ENCODE peak calls at places on chromosomes 11 and 22, in five cellular contexts. One of them, this sample, is unnamed.

GRCh38 chr11:64545605-64546004 is 45.4 kb upstream of the SLC22A12 start:
- DNase-seq in adipocyte: peak; percentile 11
- DNase-seq in heart right ventricle: no peak
- DNase-seq in mesendoderm: no peak
- DNase-seq in fibroblast of lung: peak; percentile 78
- DNase-seq in this sample: peak; percentile 83

GRCh38 chr22:41799486-41800347 is 762 bp upstream of the CCDC134 start:
- DNase-seq in heart right ventricle: peak; percentile 34
- DNase-seq in mesendoderm: no peak
- DNase-seq in adipocyte: peak; percentile 28
- DNase-seq in fibroblast of lung: peak; percentile 25
- DNase-seq in this sample: peak; percentile 49

GRCh38 chr22:29689872-29690213 is 30.0 kb upstream of the CABP7 start:
- DNase-seq in mesendoderm: peak; percentile 78
- DNase-seq in heart right ventricle: peak; percentile 43
- DNase-seq in fibroblast of lung: peak; percentile 58
- DNase-seq in adipocyte: peak; percentile 64
- DNase-seq in this sample: peak; percentile 62

GRCh38 chr11:132658004-132658403 is 874.3 kb downstream of the OPCML start:
- DNase-seq in adipocyte: no peak
- DNase-seq in mesendoderm: no peak
- DNase-seq in fibroblast of lung: no peak
- DNase-seq in heart right ventricle: no peak
- DNase-seq in this sample: no peak

GRCh38 chr11:5343474-5344335 is at the start of gene OR51B5:
- DNase-seq in mesendoderm: peak; percentile 12
- DNase-seq in heart right ventricle: no peak
- DNase-seq in adipocyte: no peak
- DNase-seq in fibroblast of lung: no peak
- DNase-seq in this sample: no peak

GRCh38 chr11:97461934-97462333 is 1072.1 kb downstream of the JRKL start:
- DNase-seq in adipocyte: no peak
- DNase-seq in mesendoderm: no peak
- DNase-seq in fibroblast of lung: no peak
- DNase-seq in heart right ventricle: no peak
- DNase-seq in this sample: no peak

GRCh38 chr11:118448294-118448693 is 12.0 kb downstream of the KMT2A start:
- DNase-seq in mesendoderm: no peak
- DNase-seq in fibroblast of lung: peak; percentile 35
- DNase-seq in heart right ventricle: no peak
- DNase-seq in adipocyte: peak; percentile 41
- DNase-seq in this sample: no peak

GRCh38 chr22:42145175-42145574 is 14.6 kb upstream of the CYP2D6 start:
- DNase-seq in fibroblast of lung: no peak
- DNase-seq in adipocyte: no peak
- DNase-seq in heart right ventricle: no peak
- DNase-seq in mesendoderm: peak; percentile 8
- DNase-seq in this sample: no peak

GRCh38 chr22:48779661-48780596 is 1047.7 kb downstream of the BRD1 start:
- DNase-seq in mesendoderm: no peak
- DNase-seq in fibroblast of lung: no peak
- DNase-seq in adipocyte: no peak
- DNase-seq in heart right ventricle: no peak
- DNase-seq in this sample: no peak

GRCh38 chr11:9462172-9462799 is 1.5 kb downstream of the ZNF143 start:
- DNase-seq in fibroblast of lung: no peak
- DNase-seq in mesendoderm: peak; percentile 29
- DNase-seq in heart right ventricle: no peak
- DNase-seq in adipocyte: peak; percentile 49
- DNase-seq in this sample: no peak

GRCh38 chr11:73999581-74000306 is 9.1 kb downstream of the UCP3 start:
- DNase-seq in mesendoderm: no peak
- DNase-seq in adipocyte: no peak
- DNase-seq in heart right ventricle: no peak
- DNase-seq in fibroblast of lung: no peak
- DNase-seq in this sample: no peak

GRCh38 chr11:57153448-57153847 is 28.3 kb upstream of the LRRC55 start:
- DNase-seq in fibroblast of lung: no peak
- DNase-seq in adipocyte: no peak
- DNase-seq in heart right ventricle: no peak
- DNase-seq in mesendoderm: no peak
- DNase-seq in this sample: no peak

GRCh38 chr11:84390441-84391078 is 1104.4 kb upstream of the CCDC90B start:
- DNase-seq in mesendoderm: peak; percentile 88
- DNase-seq in adipocyte: no peak
- DNase-seq in heart right ventricle: no peak
- DNase-seq in fibroblast of lung: no peak
- DNase-seq in this sample: no peak

GRCh38 chr11:119030329-119031047 is at the start of gene SLC37A4:
- DNase-seq in fibroblast of lung: peak; percentile 98
- DNase-seq in mesendoderm: peak; percentile 99
- DNase-seq in heart right ventricle: peak; percentile 97
- DNase-seq in adipocyte: peak; percentile 99
- DNase-seq in this sample: peak; percentile 99

GRCh38 chr11:59756496-59756840 is 1.3 kb downstream of the STX3 start:
- DNase-seq in fibroblast of lung: no peak
- DNase-seq in adipocyte: peak; percentile 24
- DNase-seq in mesendoderm: no peak
- DNase-seq in heart right ventricle: no peak
- DNase-seq in this sample: no peak

GRCh38 chr11:120027546-120028180 is 110.2 kb downstream of the TRIM29 start:
- DNase-seq in heart right ventricle: no peak
- DNase-seq in fibroblast of lung: no peak
- DNase-seq in mesendoderm: no peak
- DNase-seq in adipocyte: no peak
- DNase-seq in this sample: no peak

GRCh38 chr22:47765757-47766156 is 1003.3 kb downstream of the TBC1D22A start:
- DNase-seq in heart right ventricle: no peak
- DNase-seq in adipocyte: no peak
- DNase-seq in mesendoderm: no peak
- DNase-seq in fibroblast of lung: no peak
- DNase-seq in this sample: no peak

GRCh38 chr11:58782066-58782465 is 50.3 kb upstream of the GLYAT start:
- DNase-seq in mesendoderm: no peak
- DNase-seq in heart right ventricle: no peak
- DNase-seq in adipocyte: no peak
- DNase-seq in fibroblast of lung: no peak
- DNase-seq in this sample: no peak

GRCh38 chr11:119263352-119263940 is 53.5 kb downstream of the MCAM start:
- DNase-seq in mesendoderm: no peak
- DNase-seq in heart right ventricle: no peak
- DNase-seq in fibroblast of lung: no peak
- DNase-seq in adipocyte: peak; percentile 13
- DNase-seq in this sample: no peak

GRCh38 chr22:44153705-44154104 is 27.0 kb upstream of the PARVG start:
- DNase-seq in heart right ventricle: no peak
- DNase-seq in fibroblast of lung: no peak
- DNase-seq in adipocyte: no peak
- DNase-seq in mesendoderm: no peak
- DNase-seq in this sample: peak; percentile 48

GRCh38 chr11:67118801-67119576 is at the start of gene KDM2A:
- DNase-seq in mesendoderm: peak; percentile 99
- DNase-seq in adipocyte: peak; percentile 100
- DNase-seq in heart right ventricle: peak; percentile 99
- DNase-seq in fibroblast of lung: peak; percentile 99
- DNase-seq in this sample: peak; percentile 100
- H3K4me1 ChIP-seq in mesendoderm: no peaks in the 10 kb centered on the region
- H3K4me1 ChIP-seq in adipocyte: peaks cover 24% of the 10 kb centered on the region
- H3K4me1 ChIP-seq in heart right ventricle: peaks cover 51% of the 10 kb centered on the region
- H3K4me1 ChIP-seq in fibroblast of lung: peaks cover 5% of the 10 kb centered on the region
- H3K4me1 ChIP-seq in this sample: no peaks in the 10 kb centered on the region

GRCh38 chr11:62044639-62045121 is 77.2 kb upstream of the FTH1 start:
- DNase-seq in heart right ventricle: no peak
- DNase-seq in adipocyte: no peak
- DNase-seq in mesendoderm: no peak
- DNase-seq in fibroblast of lung: no peak
- DNase-seq in this sample: no peak
- H3K4me3 ChIP-seq in heart right ventricle: no peak overlapping the region
- H3K4me3 ChIP-seq in adipocyte: no peak overlapping the region
- H3K4me3 ChIP-seq in mesendoderm: no peak overlapping the region
- H3K4me3 ChIP-seq in fibroblast of lung: no peak overlapping the region
- H3K4me3 ChIP-seq in this sample: no peak overlapping the region

GRCh38 chr11:114724916-114725524 is 46.7 kb downstream of the NXPE2 start:
- DNase-seq in adipocyte: no peak
- DNase-seq in fibroblast of lung: no peak
- DNase-seq in mesendoderm: no peak
- DNase-seq in heart right ventricle: no peak
- DNase-seq in this sample: no peak
- H3K4me1 ChIP-seq in adipocyte: no peaks in the 10 kb centered on the region
- H3K4me1 ChIP-seq in fibroblast of lung: no peaks in the 10 kb centered on the region
- H3K4me1 ChIP-seq in mesendoderm: no peaks in the 10 kb centered on the region
- H3K4me1 ChIP-seq in heart right ventricle: no peaks in the 10 kb centered on the region
- H3K4me1 ChIP-seq in this sample: no peaks in the 10 kb centered on the region

GRCh38 chr11:72242141-72242540 is 1.8 kb downstream of the PHOX2A start:
- DNase-seq in fibroblast of lung: no peak
- DNase-seq in heart right ventricle: no peak
- DNase-seq in mesendoderm: no peak
- DNase-seq in adipocyte: no peak
- DNase-seq in this sample: no peak

GRCh38 chr11:72243567-72244316 is at the start of gene PHOX2A:
- DNase-seq in heart right ventricle: peak; percentile 4
- DNase-seq in mesendoderm: no peak
- DNase-seq in fibroblast of lung: no peak
- DNase-seq in adipocyte: no peak
- DNase-seq in this sample: peak; percentile 73

GRCh38 chr11:72243173-72243566 is 806 bp downstream of the PHOX2A start:
- DNase-seq in adipocyte: no peak
- DNase-seq in fibroblast of lung: no peak
- DNase-seq in heart right ventricle: no peak
- DNase-seq in mesendoderm: no peak
- DNase-seq in this sample: peak; percentile 71

GRCh38 chr11:72245232-72245816 is 1.3 kb upstream of the PHOX2A start:
- DNase-seq in mesendoderm: no peak
- DNase-seq in adipocyte: no peak
- DNase-seq in heart right ventricle: no peak
- DNase-seq in fibroblast of lung: no peak
- DNase-seq in this sample: no peak

GRCh38 chr11:72244317-72245231 is 598 bp upstream of the PHOX2A start:
- DNase-seq in adipocyte: no peak
- DNase-seq in fibroblast of lung: no peak
- DNase-seq in mesendoderm: peak; percentile 75
- DNase-seq in heart right ventricle: no peak
- DNase-seq in this sample: no peak
- H3K4me3 ChIP-seq in adipocyte: no peak overlapping the region
- H3K4me3 ChIP-seq in fibroblast of lung: no peak overlapping the region
- H3K4me3 ChIP-seq in mesendoderm: peak overlapping the region; percentile 53
- H3K4me3 ChIP-seq in heart right ventricle: peak overlapping the region; percentile 2
- H3K4me3 ChIP-seq in this sample: no peak overlapping the region

GRCh38 chr11:121464352-121464946 is 11.7 kb upstream of the SORL1-AS1 start:
- DNase-seq in heart right ventricle: peak; percentile 63
- DNase-seq in mesendoderm: peak; percentile 86
- DNase-seq in adipocyte: peak; percentile 65
- DNase-seq in fibroblast of lung: peak; percentile 85
- DNase-seq in this sample: peak; percentile 79
- H3K4me1 ChIP-seq in heart right ventricle: peaks cover 64% of the 10 kb centered on the region
- H3K4me1 ChIP-seq in mesendoderm: peaks cover 9% of the 10 kb centered on the region
- H3K4me1 ChIP-seq in adipocyte: peaks cover 24% of the 10 kb centered on the region
- H3K4me1 ChIP-seq in fibroblast of lung: peaks cover 19% of the 10 kb centered on the region
- H3K4me1 ChIP-seq in this sample: peaks cover 4% of the 10 kb centered on the region